ENCODE peak calls at places on chromosomes 3 and 15, in nine cellular contexts. N, I, L, U, A, Z, C, O and W are unnamed samples.

GRCh38 chr15:48644498-48644826 is 1.0 kb downstream of the FBN1 start:
- DNase-seq in A (peak; percentile 22), C (no peak), N (no peak), I (no peak), U (peak; percentile 88), Z (no peak), L (no peak), O (no peak), W (no peak)

GRCh38 chr15:45702041-45702440 is 67.2 kb downstream of the SQOR start:
- DNase-seq in L (no peak), U (no peak), N (no peak), C (no peak), A (no peak), O (no peak), I (no peak), Z (no peak), W (no peak)

GRCh38 chr3:52069135-52069534 is 12.8 kb upstream of the DUSP7 start:
- DNase-seq in I (no peak), L (no peak), N (no peak), C (no peak), A (no peak), O (no peak), U (no peak), Z (no peak), W (no peak)

GRCh38 chr3:170864525-170865208 is 5.3 kb downstream of the RPL22L1 start:
- DNase-seq in O (no peak), Z (no peak), A (no peak), L (no peak), U (no peak), N (no peak), I (peak; percentile 19), C (no peak), W (no peak)

GRCh38 chr3:33061782-33062181 is 35.2 kb downstream of the GLB1 start:
- DNase-seq in N (no peak), C (peak; percentile 68), L (peak; percentile 55), Z (no peak), I (no peak), U (no peak), O (peak; percentile 70), A (no peak), W (no peak)

GRCh38 chr3:122758877-122759670 is 34.6 kb downstream of the HSPBAP1 start:
- DNase-seq in I (no peak), N (no peak), Z (no peak), U (no peak), L (no peak), C (no peak), A (no peak), O (peak; percentile 55), W (no peak)

GRCh38 chr3:13702226-13702820 is 153.4 kb downstream of the FBLN2 start:
- DNase-seq in L (no peak), N (no peak), Z (peak; percentile 7), I (no peak), U (peak; percentile 72), O (no peak), C (peak; percentile 30), A (no peak), W (no peak)

GRCh38 chr15:85692873-85693272 is 101.9 kb downstream of the KLHL25 start:
- DNase-seq in N (no peak), A (peak; percentile 18), U (no peak), L (no peak), I (no peak), C (peak; percentile 75), Z (peak; percentile 47), O (no peak), W (no peak)

GRCh38 chr3:42665050-42665878 is 11.8 kb downstream of the ZBTB47 start:
- DNase-seq in A (peak; percentile 4), L (no peak), Z (no peak), N (peak; percentile 8), I (no peak), C (no peak), U (peak; percentile 74), O (no peak), W (no peak)

GRCh38 chr15:68344600-68344999 is 67.1 kb downstream of the FEM1B start:
- DNase-seq in N (no peak), O (no peak), L (no peak), C (no peak), A (no peak), Z (no peak), U (no peak), I (peak; percentile 20), W (no peak)

GRCh38 chr3:187265461-187265955 is 26.0 kb downstream of the MASP1 start:
- DNase-seq in I (no peak), U (no peak), A (no peak), N (no peak), L (no peak), C (no peak), Z (no peak), O (no peak), W (no peak)

GRCh38 chr15:40197434-40197833 is 36.6 kb downstream of the BUB1B start:
- DNase-seq in O (no peak), Z (no peak), L (no peak), U (no peak), N (no peak), I (no peak), A (no peak), C (no peak), W (no peak)